ENCODE peak calls at places on chromosomes 7 and 10, in ten cellular contexts. P, E, Z, N, H, D, F, K, Q and W are unnamed samples.

GRCh38 chr7:97470726-97471125 is 261.2 kb upstream of the TAC1 start:
- DNase-seq in P (no peak), E (no peak), Z (no peak), N (no peak), H (no peak), D (no peak), F (no peak), K (no peak), Q (no peak), W (no peak)

GRCh38 chr10:128568979-128569378 is 442.8 kb upstream of the MKI67 start:
- DNase-seq in P (no peak), E (no peak), Z (no peak), N (no peak), H (no peak), D (no peak), F (no peak), K (no peak), Q (no peak), W (no peak)

GRCh38 chr7:16753102-16753931 is at the start of gene TSPAN13:
- DNase-seq in P (peak; percentile 64), E (peak; percentile 82), Z (peak; percentile 95), N (peak; percentile 98), H (no peak), D (peak; percentile 91), F (peak; percentile 75), K (peak; percentile 49), Q (peak; percentile 20), W (peak; percentile 81)

GRCh38 chr7:138799336-138799965 is 1.5 kb upstream of the ATP6V0A4 start:
- DNase-seq in P (no peak), E (no peak), Z (no peak), N (no peak), H (no peak), D (no peak), F (no peak), K (no peak), Q (no peak), W (no peak)

GRCh38 chr7:70647801-70648491 is 484.0 kb upstream of the GALNT17 start:
- DNase-seq in P (no peak), E (no peak), Z (no peak), N (no peak), H (no peak), D (no peak), F (peak; percentile 36), K (peak; percentile 80), Q (peak; percentile 81), W (no peak)

GRCh38 chr10:31603245-31604087 is 284.4 kb downstream of the ZEB1 start:
- DNase-seq in P (peak; percentile 98), E (peak; percentile 90), Z (peak; percentile 94), N (peak; percentile 85), H (no peak), D (peak; percentile 95), F (peak; percentile 99), K (peak; percentile 80), Q (peak; percentile 94), W (peak; percentile 84)

GRCh38 chr10:69769395-69769989 is 32.2 kb upstream of the COL13A1 start:
- DNase-seq in P (peak; percentile 93), E (no peak), Z (peak; percentile 88), N (no peak), H (no peak), D (no peak), F (peak; percentile 91), K (no peak), Q (no peak), W (peak; percentile 88)

GRCh38 chr7:155377837-155378579 is 79.9 kb upstream of the EN2 start:
- DNase-seq in P (peak; percentile 22), E (no peak), Z (peak; percentile 36), N (no peak), H (no peak), D (no peak), F (no peak), K (no peak), Q (no peak), W (no peak)

GRCh38 chr7:136656516-136656915 is 211.9 kb upstream of the CHRM2 start:
- DNase-seq in P (no peak), E (no peak), Z (no peak), N (no peak), H (no peak), D (no peak), F (no peak), K (no peak), Q (no peak), W (no peak)

GRCh38 chr7:69747144-69747543 is 148.9 kb downstream of the AUTS2 start:
- DNase-seq in P (no peak), E (no peak), Z (no peak), N (no peak), H (no peak), D (no peak), F (no peak), K (no peak), Q (no peak), W (no peak)

GRCh38 chr7:70937424-70937823 is 194.5 kb upstream of the GALNT17 start:
- DNase-seq in P (no peak), E (no peak), Z (no peak), N (no peak), H (no peak), D (peak; percentile 39), F (no peak), K (no peak), Q (no peak), W (no peak)

GRCh38 chr7:434891-435486 is 84.7 kb downstream of the PDGFA start:
- DNase-seq in P (no peak), E (peak; percentile 95), Z (no peak), N (no peak), H (no peak), D (no peak), F (no peak), K (no peak), Q (no peak), W (no peak)

GRCh38 chr7:141263508-141263907 is 189.6 kb downstream of the TMEM178B start:
- DNase-seq in P (no peak), E (no peak), Z (no peak), N (no peak), H (no peak), D (no peak), F (no peak), K (no peak), Q (no peak), W (no peak)

GRCh38 chr7:25989140-25989705 is 162.8 kb upstream of the NFE2L3 start:
- DNase-seq in P (no peak), E (no peak), Z (no peak), N (peak; percentile 15), H (no peak), D (no peak), F (no peak), K (no peak), Q (no peak), W (no peak)

GRCh38 chr7:114085592-114086490 is 167.0 kb upstream of the PPP1R3A start:
- DNase-seq in P (peak; percentile 16), E (peak; percentile 96), Z (no peak), N (peak; percentile 93), H (no peak), D (peak; percentile 81), F (peak; percentile 86), K (peak; percentile 36), Q (peak; percentile 91), W (no peak)

GRCh38 chr7:150856303-150857275 is 4.3 kb downstream of the AOC1 start:
- DNase-seq in P (no peak), E (no peak), Z (no peak), N (no peak), H (no peak), D (no peak), F (no peak), K (no peak), Q (no peak), W (no peak)

GRCh38 chr7:116713918-116714317 is 41.9 kb downstream of the MET start:
- DNase-seq in P (peak; percentile 89), E (no peak), Z (no peak), N (no peak), H (no peak), D (no peak), F (peak; percentile 17), K (no peak), Q (no peak), W (peak; percentile 73)

GRCh38 chr10:89171996-89172395 is 35.1 kb downstream of the CH25H start:
- DNase-seq in P (peak; percentile 62), E (no peak), Z (no peak), N (no peak), H (no peak), D (no peak), F (no peak), K (no peak), Q (no peak), W (no peak)

GRCh38 chr7:5625938-5626337 is 155.5 kb downstream of the RNF216 start:
- DNase-seq in P (peak; percentile 70), E (no peak), Z (no peak), N (no peak), H (no peak), D (no peak), F (peak; percentile 81), K (no peak), Q (no peak), W (peak; percentile 87)

GRCh38 chr10:60495357-60495756 is 105.7 kb upstream of the ANK3 start:
- DNase-seq in P (peak; percentile 25), E (no peak), Z (no peak), N (no peak), H (peak; percentile 14), D (no peak), F (no peak), K (no peak), Q (no peak), W (peak; percentile 52)